ENCODE peak calls at places on chromosomes 1 and 21, in five cellular contexts. One of them, this sample, is unnamed.

GRCh38 chr1:29444782-29445325 is 208.5 kb downstream of the PTPRU start:
- DNase-seq in endothelial cell of umbilical vein: no peak
- DNase-seq in K562: no peak
- DNase-seq in A549: no peak
- DNase-seq in GM12878: no peak
- DNase-seq in this sample: no peak

GRCh38 chr1:241401156-241401555 is 44.2 kb upstream of the RGS7 start:
- DNase-seq in endothelial cell of umbilical vein: no peak
- DNase-seq in K562: no peak
- DNase-seq in A549: no peak
- DNase-seq in GM12878: no peak
- DNase-seq in this sample: no peak

GRCh38 chr21:15066231-15066577 is 1.4 kb upstream of the NRIP1 start:
- DNase-seq in endothelial cell of umbilical vein: peak
- DNase-seq in K562: no peak
- DNase-seq in A549: no peak
- DNase-seq in GM12878: no peak
- DNase-seq in this sample: no peak

GRCh38 chr1:201466492-201466891 is 2.5 kb downstream of the PHLDA3 start:
- DNase-seq in endothelial cell of umbilical vein: no peak
- DNase-seq in K562: no peak
- DNase-seq in A549: no peak
- DNase-seq in GM12878: no peak
- DNase-seq in this sample: no peak

GRCh38 chr1:55833452-55834160 is 618.4 kb upstream of the USP24 start:
- DNase-seq in endothelial cell of umbilical vein: no peak
- DNase-seq in K562: no peak
- DNase-seq in A549: no peak
- DNase-seq in GM12878: no peak
- DNase-seq in this sample: no peak

GRCh38 chr1:973459-974292 is 7.4 kb downstream of the PLEKHN1 start:
- DNase-seq in endothelial cell of umbilical vein: no peak
- DNase-seq in K562: no peak
- DNase-seq in A549: no peak
- DNase-seq in GM12878: no peak
- DNase-seq in this sample: no peak

GRCh38 chr1:220164517-220164916 is 70.6 kb downstream of the IARS2 start:
- DNase-seq in endothelial cell of umbilical vein: no peak
- DNase-seq in K562: no peak
- DNase-seq in A549: no peak
- DNase-seq in GM12878: no peak
- DNase-seq in this sample: no peak

GRCh38 chr1:224722838-224723237 is 106.7 kb downstream of the CNIH3 start:
- DNase-seq in endothelial cell of umbilical vein: no peak
- DNase-seq in K562: no peak
- DNase-seq in A549: no peak
- DNase-seq in GM12878: no peak
- DNase-seq in this sample: no peak

GRCh38 chr1:151513626-151514101 is 2.5 kb downstream of the CGN start:
- DNase-seq in endothelial cell of umbilical vein: no peak
- DNase-seq in K562: no peak
- DNase-seq in A549: no peak
- DNase-seq in GM12878: no peak
- DNase-seq in this sample: no peak

GRCh38 chr1:224512600-224513151 is 78.1 kb upstream of the WDR26 start:
- DNase-seq in endothelial cell of umbilical vein: no peak
- DNase-seq in K562: no peak
- DNase-seq in A549: no peak
- DNase-seq in GM12878: no peak
- DNase-seq in this sample: no peak

GRCh38 chr1:236759252-236759859 is 35.7 kb upstream of the MTR start:
- DNase-seq in endothelial cell of umbilical vein: peak
- DNase-seq in K562: peak
- DNase-seq in A549: peak
- DNase-seq in GM12878: peak
- DNase-seq in this sample: peak

GRCh38 chr1:2132222-2133038 is 62.1 kb downstream of the FAAP20 start:
- DNase-seq in endothelial cell of umbilical vein: peak
- DNase-seq in K562: peak
- DNase-seq in A549: no peak
- DNase-seq in GM12878: no peak
- DNase-seq in this sample: peak

GRCh38 chr1:100361249-100362089 is 9.2 kb downstream of the CDC14A start:
- DNase-seq in endothelial cell of umbilical vein: no peak
- DNase-seq in K562: no peak
- DNase-seq in A549: no peak
- DNase-seq in GM12878: no peak
- DNase-seq in this sample: no peak

GRCh38 chr21:40128891-40129290 is 261.7 kb downstream of the PCP4 start:
- DNase-seq in endothelial cell of umbilical vein: no peak
- DNase-seq in K562: no peak
- DNase-seq in A549: no peak
- DNase-seq in GM12878: no peak
- DNase-seq in this sample: no peak

GRCh38 chr1:20063861-20064292 is 6.1 kb upstream of the PLA2G5 start:
- DNase-seq in endothelial cell of umbilical vein: peak
- DNase-seq in K562: no peak
- DNase-seq in A549: no peak
- DNase-seq in GM12878: no peak
- DNase-seq in this sample: no peak

GRCh38 chr1:161091093-161091492 is 1.7 kb upstream of the NECTIN4 start:
- DNase-seq in endothelial cell of umbilical vein: no peak
- DNase-seq in K562: no peak
- DNase-seq in A549: no peak
- DNase-seq in GM12878: no peak
- DNase-seq in this sample: no peak

GRCh38 chr1:14539953-14540563 is 58.4 kb upstream of the KAZN start:
- DNase-seq in endothelial cell of umbilical vein: no peak
- DNase-seq in K562: no peak
- DNase-seq in A549: no peak
- DNase-seq in GM12878: no peak
- DNase-seq in this sample: peak

GRCh38 chr21:15521644-15522001 is 208.2 kb upstream of the USP25 start:
- DNase-seq in endothelial cell of umbilical vein: no peak
- DNase-seq in K562: no peak
- DNase-seq in A549: no peak
- DNase-seq in GM12878: no peak
- DNase-seq in this sample: no peak

GRCh38 chr1:201790261-201790660 is 38.7 kb upstream of the IPO9 start:
- DNase-seq in endothelial cell of umbilical vein: peak
- DNase-seq in K562: no peak
- DNase-seq in A549: no peak
- DNase-seq in GM12878: no peak
- DNase-seq in this sample: no peak

GRCh38 chr1:46096269-46097148 is 35.9 kb downstream of the PIK3R3 start:
- DNase-seq in endothelial cell of umbilical vein: no peak
- DNase-seq in K562: no peak
- DNase-seq in A549: no peak
- DNase-seq in GM12878: no peak
- DNase-seq in this sample: no peak

GRCh38 chr1:181255270-181255929 is 166.9 kb downstream of the IER5 start:
- DNase-seq in endothelial cell of umbilical vein: peak
- DNase-seq in K562: no peak
- DNase-seq in A549: peak
- DNase-seq in GM12878: no peak
- DNase-seq in this sample: no peak

GRCh38 chr1:94055459-94056122 is 65.4 kb downstream of the ABCA4 start:
- DNase-seq in endothelial cell of umbilical vein: no peak
- DNase-seq in K562: no peak
- DNase-seq in A549: no peak
- DNase-seq in GM12878: no peak
- DNase-seq in this sample: no peak
- TF ChIP-seq MAX in endothelial cell of umbilical vein: no peak
- TF ChIP-seq MAX in K562: no peak
- TF ChIP-seq MAX in A549: no peak
- TF ChIP-seq MAX in GM12878: no peak
- TF ChIP-seq MAX in this sample: no peak

GRCh38 chr1:246789454-246790339 is 65.5 kb downstream of the SCCPDH start:
- DNase-seq in endothelial cell of umbilical vein: no peak
- DNase-seq in K562: no peak
- DNase-seq in A549: no peak
- DNase-seq in GM12878: no peak
- DNase-seq in this sample: no peak

GRCh38 chr1:246788895-246789338 is 64.7 kb downstream of the SCCPDH start:
- DNase-seq in endothelial cell of umbilical vein: no peak
- DNase-seq in K562: no peak
- DNase-seq in A549: no peak
- DNase-seq in GM12878: no peak
- DNase-seq in this sample: peak

GRCh38 chr1:246791303-246791918 is 67.2 kb downstream of the SCCPDH start:
- DNase-seq in endothelial cell of umbilical vein: no peak
- DNase-seq in K562: no peak
- DNase-seq in A549: no peak
- DNase-seq in GM12878: no peak
- DNase-seq in this sample: no peak

GRCh38 chr1:246790833-246791232 is 66.6 kb downstream of the SCCPDH start:
- DNase-seq in endothelial cell of umbilical vein: no peak
- DNase-seq in K562: no peak
- DNase-seq in A549: no peak
- DNase-seq in GM12878: no peak
- DNase-seq in this sample: no peak

DNA sequence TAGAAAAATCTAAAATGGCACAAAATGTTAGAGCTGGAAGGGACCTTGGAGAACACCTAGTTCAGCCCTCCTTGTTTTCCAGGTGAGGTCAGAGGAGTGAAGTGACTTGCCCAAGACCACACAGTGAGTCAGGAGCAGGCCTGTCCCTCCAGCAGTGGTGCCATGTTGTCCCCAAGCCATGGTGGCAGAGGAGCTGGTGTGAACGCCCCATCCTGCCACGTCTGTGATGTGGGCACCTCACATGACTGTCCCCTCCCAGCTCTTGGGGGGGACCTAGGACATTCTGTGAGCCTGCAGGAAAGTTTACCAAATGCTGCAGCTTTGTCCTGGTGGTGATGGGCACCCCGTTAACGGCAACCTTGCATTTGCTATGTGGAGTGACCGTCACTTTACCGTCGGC is 66.2 kb downstream of the SCCPDH start:
- DNase-seq in endothelial cell of umbilical vein: no peak
- DNase-seq in K562: no peak
- DNase-seq in A549: no peak
- DNase-seq in GM12878: no peak
- DNase-seq in this sample: no peak
- TF ChIP-seq MYC in endothelial cell of umbilical vein: no peak
- TF ChIP-seq MYC in K562: no peak
- TF ChIP-seq MYC in A549: no peak
- TF ChIP-seq MYC in GM12878: no peak
- TF ChIP-seq MYC in this sample: no peak

DNA sequence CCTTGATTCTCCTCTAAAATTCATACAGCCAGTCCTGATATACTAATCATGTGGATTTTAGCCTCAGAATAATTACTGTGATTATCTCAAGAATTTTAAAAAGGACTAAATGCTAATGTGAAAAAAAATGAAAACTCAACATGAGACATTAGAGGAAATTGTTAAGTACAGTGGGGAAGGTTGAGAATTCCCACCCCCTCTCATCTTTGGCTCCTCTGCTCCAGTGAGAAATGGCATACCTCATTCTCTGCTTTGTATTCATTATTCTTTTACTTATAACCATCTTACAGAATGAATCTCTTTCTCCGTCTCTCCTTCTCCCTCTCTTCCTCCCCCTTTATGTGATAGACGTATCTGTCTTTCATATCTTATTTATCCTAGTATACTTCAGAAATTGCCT is 70.9 kb downstream of the DIRAS3 start:
- DNase-seq in endothelial cell of umbilical vein: no peak
- DNase-seq in K562: no peak
- DNase-seq in A549: peak
- DNase-seq in GM12878: no peak
- DNase-seq in this sample: no peak
- TF ChIP-seq MAX in endothelial cell of umbilical vein: no peak
- TF ChIP-seq MAX in K562: no peak
- TF ChIP-seq MAX in A549: no peak
- TF ChIP-seq MAX in GM12878: no peak
- TF ChIP-seq MAX in this sample: no peak

DNA sequence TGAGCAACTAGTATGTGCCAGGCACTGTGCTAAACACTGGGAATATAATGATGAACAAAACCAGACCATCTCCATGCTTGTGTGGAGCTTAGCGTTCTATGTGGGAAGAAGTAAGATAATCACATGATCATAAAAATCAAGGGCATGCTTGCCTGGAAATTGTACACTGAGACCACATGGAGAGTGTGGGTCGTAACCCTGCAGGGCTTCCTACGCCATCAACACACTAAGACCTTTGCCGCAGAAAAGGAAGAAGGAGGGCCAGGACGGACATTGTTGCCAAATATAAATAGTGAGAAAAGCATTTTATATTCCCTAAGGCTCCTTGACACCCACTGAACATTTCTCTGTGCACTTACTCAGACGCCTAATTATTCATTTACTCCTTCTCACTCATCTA is 388.1 kb upstream of the VAMP3 start:
- DNase-seq in endothelial cell of umbilical vein: no peak
- DNase-seq in K562: no peak
- DNase-seq in A549: no peak
- DNase-seq in GM12878: no peak
- DNase-seq in this sample: no peak
- TF ChIP-seq MYC in endothelial cell of umbilical vein: no peak
- TF ChIP-seq MYC in K562: no peak
- TF ChIP-seq MYC in A549: no peak
- TF ChIP-seq MYC in GM12878: no peak
- TF ChIP-seq MYC in this sample: no peak

This sample was measured in NB4.